ENCODE peak calls at places on chromosome 13, in eight cellular contexts. U is upper lobe of right lung; O is CD4-positive, alpha-beta T cell; G is activated naive CD4-positive, alpha-beta T cell; W is left ventricle myocardium inferior; A is stromal cell of bone marrow; N is kidney tubule cell; B is activated T-cell treated with anti-CD3 and anti-CD28 coated beads, Interleukin-2, amount 50 U/mL, for 24 hours. X is an unnamed sample.

GRCh38 chr13:30796833-30797601 is 61.7 kb downstream of the ALOX5AP start:
- DNase-seq in U (no peak), O (no peak), G (no peak), W (no peak), A (no peak), N (no peak), B (peak; percentile 42), X (no peak)

GRCh38 chr13:96898212-96898611 is 96.1 kb downstream of the OXGR1 start:
- DNase-seq in U (no peak), O (no peak), G (no peak), W (no peak), A (peak; percentile 19), N (no peak), B (no peak), X (no peak)

GRCh38 chr13:48318014-48318713 is 14.6 kb downstream of the RB1 start:
- DNase-seq in U (no peak), O (peak; percentile 7), G (no peak), W (peak; percentile 28), A (no peak), N (peak; percentile 23), B (peak; percentile 54), X (peak; percentile 38)

GRCh38 chr13:34076319-34076718 is 258.4 kb downstream of the RFC3 start:
- DNase-seq in U (no peak), O (no peak), G (no peak), W (no peak), A (peak; percentile 14), N (no peak), B (no peak), X (no peak)

GRCh38 chr13:43009506-43009905 is 13.9 kb upstream of the DNAJC15 start:
- DNase-seq in U (no peak), O (no peak), G (no peak), W (no peak), A (no peak), N (no peak), B (no peak), X (no peak)

GRCh38 chr13:105774739-105775460 is 760.6 kb downstream of the EFNB2 start:
- DNase-seq in U (no peak), O (no peak), G (no peak), W (no peak), A (no peak), N (peak; percentile 98), B (no peak), X (no peak)

GRCh38 chr13:35343417-35343816 is 133.1 kb downstream of the MAB21L1 start:
- DNase-seq in U (no peak), O (no peak), G (no peak), W (no peak), A (no peak), N (no peak), B (no peak), X (no peak)

GRCh38 chr13:97266328-97266727 is 44.2 kb downstream of the MBNL2 start:
- DNase-seq in U (peak; percentile 76), O (no peak), G (no peak), W (no peak), A (no peak), N (no peak), B (no peak), X (no peak)

X was measured in left cardiac atrium.